ENCODE peak calls at places on chromosome X, in seven cellular contexts. L is naive thymus-derived CD8-positive, alpha-beta T cell; A is activated T-helper 1 cell treated with Interleukin-2 at 50 U/mL for 16 hours; E is effector memory CD8-positive, alpha-beta T cell; N is left lung; I is immature natural killer cell; F is OCI-LY7. S is an unnamed sample.
A peak's percentile ranks its signal among the peaks of the same experiment; 100 is the strongest.

GRCh38 chrX:97850911-97851310 is 967.2 kb downstream of the RPA4 start:
- DNase-seq in A (no peak), I (no peak), F (no peak), L (no peak), E (no peak), N (no peak), S (no peak)

GRCh38 chrX:56288607-56289006 is 56.5 kb downstream of the KLF8 start:
- DNase-seq in E (no peak), A (no peak), N (no peak), L (no peak), I (no peak), F (no peak), S (no peak)

GRCh38 chrX:103678199-103678993 is 8.1 kb downstream of the MORF4L2 start:
- DNase-seq in E (no peak), I (no peak), A (no peak), L (no peak), N (no peak), F (no peak), S (no peak)

GRCh38 chrX:21838937-21839333 is 482 bp upstream of the MBTPS2 start:
- DNase-seq in E (no peak), F (peak; percentile 30), I (no peak), L (no peak), N (no peak), A (no peak), S (peak; percentile 19)

GRCh38 chrX:40552768-40553167 is 28.0 kb upstream of the ATP6AP2 start:
- DNase-seq in I (no peak), E (no peak), A (no peak), N (no peak), F (peak; percentile 14), L (no peak), S (no peak)

GRCh38 chrX:112641449-112641848 is 38.3 kb downstream of the LHFPL1 start:
- DNase-seq in N (no peak), A (no peak), E (no peak), F (no peak), I (no peak), L (no peak), S (no peak)

GRCh38 chrX:20863649-20864048 is 510.6 kb upstream of the CNKSR2 start:
- DNase-seq in E (no peak), I (no peak), L (no peak), N (no peak), A (no peak), F (no peak), S (no peak)

GRCh38 chrX:107480272-107480671 is 30.8 kb downstream of the FRMPD3 start:
- DNase-seq in N (no peak), F (no peak), A (no peak), I (peak; percentile 47), E (peak; percentile 4), L (no peak), S (no peak)

GRCh38 chrX:100685284-100685996 is 41.4 kb downstream of the SRPX2 start:
- DNase-seq in F (peak; percentile 76), A (peak; percentile 24), N (no peak), E (peak; percentile 21), I (peak; percentile 37), L (peak; percentile 36), S (peak; percentile 58)

GRCh38 chrX:94977986-94978385 is 1304.0 kb downstream of the FAM133A start:
- DNase-seq in A (no peak), F (no peak), L (no peak), N (no peak), I (no peak), E (no peak), S (no peak)

GRCh38 chrX:26192204-26192603 is at the start of gene MAGEB6:
- DNase-seq in N (no peak), A (no peak), I (no peak), L (no peak), F (no peak), E (no peak), S (no peak)

GRCh38 chrX:51860679-51861078 is 32.7 kb upstream of the MAGED1 start:
- DNase-seq in A (no peak), N (no peak), E (no peak), I (peak; percentile 11), F (peak; percentile 33), L (no peak), S (no peak)

S was measured in fibroblast of gingiva.